ENCODE peak calls at places on chromosomes 5 and 9, in five cellular contexts. One of them, this sample, is unnamed.

GRCh38 chr5:89315194-89315593 is 432.2 kb upstream of the MEF2C start:
- DNase-seq in mesenchymal stem cell: no peak
- DNase-seq in IMR-90: peak
- DNase-seq in neuronal stem cell: no peak
- DNase-seq in H1: no peak
- DNase-seq in this sample: no peak

GRCh38 chr5:66891184-66891925 is 295.2 kb downstream of the MAST4 start:
- DNase-seq in mesenchymal stem cell: peak
- DNase-seq in IMR-90: peak
- DNase-seq in neuronal stem cell: no peak
- DNase-seq in H1: no peak
- DNase-seq in this sample: peak

GRCh38 chr5:1521671-1522600 is 1.8 kb downstream of the LPCAT1 start:
- DNase-seq in mesenchymal stem cell: peak
- DNase-seq in IMR-90: peak
- DNase-seq in neuronal stem cell: no peak
- DNase-seq in H1: peak
- DNase-seq in this sample: peak

GRCh38 chr5:472656-473343 is 29.8 kb downstream of the EXOC3 start:
- DNase-seq in mesenchymal stem cell: peak
- DNase-seq in IMR-90: peak
- DNase-seq in neuronal stem cell: peak
- DNase-seq in H1: peak
- DNase-seq in this sample: peak

GRCh38 chr5:27388755-27389154 is 350.4 kb upstream of the CDH9 start:
- DNase-seq in mesenchymal stem cell: no peak
- DNase-seq in IMR-90: no peak
- DNase-seq in neuronal stem cell: no peak
- DNase-seq in H1: no peak
- DNase-seq in this sample: no peak

GRCh38 chr5:152349683-152350526 is 55.2 kb downstream of the NMUR2 start:
- DNase-seq in mesenchymal stem cell: no peak
- DNase-seq in IMR-90: peak
- DNase-seq in neuronal stem cell: peak
- DNase-seq in H1: peak
- DNase-seq in this sample: peak

GRCh38 chr9:134314039-134314949 is 12.0 kb upstream of the RXRA start:
- DNase-seq in mesenchymal stem cell: no peak
- DNase-seq in IMR-90: no peak
- DNase-seq in neuronal stem cell: no peak
- DNase-seq in H1: no peak
- DNase-seq in this sample: no peak

GRCh38 chr5:6599739-6600138 is 33.1 kb downstream of the NSUN2 start:
- DNase-seq in mesenchymal stem cell: no peak
- DNase-seq in IMR-90: no peak
- DNase-seq in neuronal stem cell: no peak
- DNase-seq in H1: no peak
- DNase-seq in this sample: no peak

GRCh38 chr9:70257991-70258691 is 637 bp upstream of the SMC5 start:
- DNase-seq in mesenchymal stem cell: peak
- DNase-seq in IMR-90: peak
- DNase-seq in neuronal stem cell: peak
- DNase-seq in H1: no peak
- DNase-seq in this sample: peak

GRCh38 chr5:10866913-10867312 is 105.9 kb upstream of the DAP start:
- DNase-seq in mesenchymal stem cell: no peak
- DNase-seq in IMR-90: peak
- DNase-seq in neuronal stem cell: no peak
- DNase-seq in H1: no peak
- DNase-seq in this sample: peak

GRCh38 chr9:73565833-73566465 is 414.3 kb downstream of the ANXA1 start:
- DNase-seq in mesenchymal stem cell: peak
- DNase-seq in IMR-90: no peak
- DNase-seq in neuronal stem cell: no peak
- DNase-seq in H1: no peak
- DNase-seq in this sample: peak

GRCh38 chr5:40521108-40521785 is 158.5 kb upstream of the PTGER4 start:
- DNase-seq in mesenchymal stem cell: no peak
- DNase-seq in IMR-90: no peak
- DNase-seq in neuronal stem cell: no peak
- DNase-seq in H1: no peak
- DNase-seq in this sample: no peak

GRCh38 chr5:64074533-64074932 is 91.1 kb upstream of the RNF180 start:
- DNase-seq in mesenchymal stem cell: peak
- DNase-seq in IMR-90: peak
- DNase-seq in neuronal stem cell: peak
- DNase-seq in H1: peak
- DNase-seq in this sample: peak

DNA sequence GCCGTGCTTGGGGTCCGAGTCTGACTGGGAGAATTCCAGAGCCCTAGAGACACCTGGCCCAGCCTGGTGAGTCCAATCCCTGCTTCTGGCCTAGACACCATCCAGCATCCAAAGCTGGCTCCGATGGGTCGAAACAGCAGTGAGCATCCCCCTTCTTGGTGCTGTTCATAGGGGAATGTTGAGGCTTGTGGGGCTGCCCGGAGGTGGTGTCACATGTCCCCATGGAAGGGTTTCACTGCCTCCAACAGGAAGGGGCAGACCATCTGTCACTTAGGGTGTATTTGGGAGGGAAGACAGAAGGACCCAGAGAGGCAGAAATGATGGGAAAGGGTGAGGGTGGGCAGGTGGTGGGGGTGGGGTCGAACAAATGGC is 13.9 kb downstream of the C9orf50 start:
- DNase-seq in mesenchymal stem cell: no peak
- DNase-seq in IMR-90: no peak
- DNase-seq in neuronal stem cell: no peak
- DNase-seq in H1: no peak
- DNase-seq in this sample: no peak
- H2BK5ac ChIP-seq in mesenchymal stem cell: no peak
- H2BK5ac ChIP-seq in IMR-90: peak
- H2BK5ac ChIP-seq in neuronal stem cell: no peak
- H2BK5ac ChIP-seq in H1: peak
- H2BK5ac ChIP-seq in this sample: peak

GRCh38 chr9:68780377-68780707 is 75.3 kb downstream of the PIP5K1B start:
- DNase-seq in mesenchymal stem cell: no peak
- DNase-seq in IMR-90: no peak
- DNase-seq in neuronal stem cell: no peak
- DNase-seq in H1: no peak
- DNase-seq in this sample: no peak
- H3K4ac ChIP-seq in mesenchymal stem cell: no peak
- H3K4ac ChIP-seq in IMR-90: no peak
- H3K4ac ChIP-seq in neuronal stem cell: no peak
- H3K4ac ChIP-seq in H1: no peak
- H3K4ac ChIP-seq in this sample: no peak

GRCh38 chr5:79985288-79985687 is 5.8 kb downstream of the MTX3 start:
- DNase-seq in mesenchymal stem cell: no peak
- DNase-seq in IMR-90: no peak
- DNase-seq in neuronal stem cell: no peak
- DNase-seq in H1: no peak
- DNase-seq in this sample: no peak

GRCh38 chr5:79986260-79986659 is 4.8 kb downstream of the MTX3 start:
- DNase-seq in mesenchymal stem cell: no peak
- DNase-seq in IMR-90: no peak
- DNase-seq in neuronal stem cell: no peak
- DNase-seq in H1: no peak
- DNase-seq in this sample: no peak

GRCh38 chr5:79990205-79990597 is 861 bp downstream of the MTX3 start:
- DNase-seq in mesenchymal stem cell: peak
- DNase-seq in IMR-90: peak
- DNase-seq in neuronal stem cell: no peak
- DNase-seq in H1: no peak
- DNase-seq in this sample: peak

GRCh38 chr5:79992891-79993290 is 1.8 kb upstream of the MTX3 start:
- DNase-seq in mesenchymal stem cell: no peak
- DNase-seq in IMR-90: peak
- DNase-seq in neuronal stem cell: no peak
- DNase-seq in H1: no peak
- DNase-seq in this sample: no peak

GRCh38 chr5:79990598-79991507 is at the start of gene MTX3:
- DNase-seq in mesenchymal stem cell: peak
- DNase-seq in IMR-90: peak
- DNase-seq in neuronal stem cell: peak
- DNase-seq in H1: peak
- DNase-seq in this sample: peak
- H4K8ac ChIP-seq in mesenchymal stem cell: peak
- H4K8ac ChIP-seq in IMR-90: peak
- H4K8ac ChIP-seq in neuronal stem cell: peak
- H4K8ac ChIP-seq in H1: peak
- H4K8ac ChIP-seq in this sample: peak

DNA sequence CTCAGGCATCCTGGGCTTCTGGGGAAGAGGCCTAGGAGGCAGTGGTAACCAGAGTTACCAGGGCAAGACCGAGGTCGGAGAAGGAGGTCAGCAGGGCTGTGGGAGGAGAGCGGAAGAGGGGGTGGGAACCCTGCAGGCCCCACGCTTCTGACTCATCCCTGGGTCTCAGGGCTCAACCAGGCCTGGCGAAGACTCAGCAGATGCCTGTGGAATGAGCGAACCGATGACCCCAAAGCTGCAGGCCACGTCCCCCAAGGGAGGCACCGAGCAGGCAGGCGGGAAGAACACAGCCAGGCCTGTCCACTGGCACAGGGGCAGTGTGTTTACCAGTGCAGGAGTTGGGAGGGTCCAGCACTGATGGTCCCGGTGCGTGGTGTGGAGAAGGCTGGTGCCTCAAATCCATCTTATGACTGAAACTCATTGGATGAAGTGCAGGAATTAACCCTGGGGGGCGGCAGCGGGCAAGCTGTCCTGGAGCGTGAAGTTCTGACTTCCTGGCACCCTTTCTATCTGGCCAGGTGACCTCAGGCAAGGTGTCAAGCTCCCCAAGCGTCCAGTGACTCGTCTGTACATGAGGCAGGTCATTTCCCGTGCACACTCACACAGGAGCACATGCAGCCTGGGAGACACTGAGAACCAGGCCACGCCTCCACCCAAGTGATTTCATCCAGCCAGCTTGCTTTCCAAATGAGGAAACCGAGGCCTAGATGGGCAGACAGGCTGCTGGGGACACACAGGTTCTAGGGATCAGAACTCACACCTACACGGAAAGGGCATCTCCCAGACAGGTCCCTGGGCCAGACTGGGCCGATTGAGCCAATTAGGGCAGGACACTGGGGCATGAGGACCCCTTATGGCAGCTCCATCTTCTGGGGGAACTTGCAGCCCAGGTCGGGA is 69.1 kb downstream of the ADAMTS2 start:
- DNase-seq in mesenchymal stem cell: peak
- DNase-seq in IMR-90: peak
- DNase-seq in neuronal stem cell: no peak
- DNase-seq in H1: no peak
- DNase-seq in this sample: peak
- H2BK5ac ChIP-seq in mesenchymal stem cell: no peak
- H2BK5ac ChIP-seq in IMR-90: peak
- H2BK5ac ChIP-seq in neuronal stem cell: no peak
- H2BK5ac ChIP-seq in H1: no peak
- H2BK5ac ChIP-seq in this sample: no peak

DNA sequence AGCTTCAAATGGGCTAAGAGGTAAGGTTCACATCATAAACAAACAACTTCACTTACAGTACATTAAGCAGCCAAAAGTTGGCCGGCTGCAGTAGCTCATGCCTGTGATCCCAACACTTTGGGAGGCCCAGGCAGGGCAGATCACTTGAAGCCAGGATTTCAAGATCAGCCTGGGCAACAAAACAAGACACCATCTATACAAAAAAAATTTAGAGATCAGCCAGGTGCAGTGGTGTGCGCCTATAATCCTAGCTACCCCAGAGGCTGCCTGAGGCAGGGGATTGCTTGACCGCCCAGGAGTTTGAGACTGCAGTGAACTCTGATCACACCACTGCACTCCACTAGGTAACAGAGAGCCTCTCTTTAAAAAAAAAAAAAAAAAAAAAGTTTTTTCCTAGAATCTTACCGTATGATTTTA is 16.9 kb downstream of the UBTD2 start:
- DNase-seq in mesenchymal stem cell: no peak
- DNase-seq in IMR-90: peak
- DNase-seq in neuronal stem cell: no peak
- DNase-seq in H1: no peak
- DNase-seq in this sample: no peak
- H3K4ac ChIP-seq in mesenchymal stem cell: no peak
- H3K4ac ChIP-seq in IMR-90: no peak
- H3K4ac ChIP-seq in neuronal stem cell: no peak
- H3K4ac ChIP-seq in H1: no peak
- H3K4ac ChIP-seq in this sample: no peak

GRCh38 chr9:85738509-85738908 is 3.2 kb downstream of the AGTPBP1 start:
- DNase-seq in mesenchymal stem cell: no peak
- DNase-seq in IMR-90: no peak
- DNase-seq in neuronal stem cell: no peak
- DNase-seq in H1: no peak
- DNase-seq in this sample: no peak

GRCh38 chr9:85741875-85742629 is at the start of gene AGTPBP1:
- DNase-seq in mesenchymal stem cell: peak
- DNase-seq in IMR-90: peak
- DNase-seq in neuronal stem cell: peak
- DNase-seq in H1: peak
- DNase-seq in this sample: peak

GRCh38 chr9:85741112-85741874 is 461 bp downstream of the AGTPBP1 start:
- DNase-seq in mesenchymal stem cell: peak
- DNase-seq in IMR-90: peak
- DNase-seq in neuronal stem cell: peak
- DNase-seq in H1: peak
- DNase-seq in this sample: peak

GRCh38 chr9:85742630-85742928 is 825 bp upstream of the AGTPBP1 start:
- DNase-seq in mesenchymal stem cell: peak
- DNase-seq in IMR-90: peak
- DNase-seq in neuronal stem cell: no peak
- DNase-seq in H1: no peak
- DNase-seq in this sample: no peak

DNA sequence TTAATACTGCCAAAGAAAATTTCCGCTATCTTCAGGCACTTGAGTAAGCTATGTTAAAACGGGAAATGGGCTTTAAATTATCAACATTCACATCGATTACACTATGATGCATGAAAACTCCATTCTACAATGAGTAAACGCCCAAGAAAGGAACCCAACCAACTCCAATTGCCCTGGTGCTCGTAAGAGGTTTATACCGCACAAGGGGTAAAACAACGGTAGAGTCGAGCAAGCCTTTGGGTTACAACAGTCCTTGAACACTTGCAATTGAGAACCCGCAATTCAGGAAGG is 988 bp downstream of the AGTPBP1 start:
- DNase-seq in mesenchymal stem cell: no peak
- DNase-seq in IMR-90: peak
- DNase-seq in neuronal stem cell: no peak
- DNase-seq in H1: no peak
- DNase-seq in this sample: no peak
- H4K8ac ChIP-seq in mesenchymal stem cell: no peak
- H4K8ac ChIP-seq in IMR-90: no peak
- H4K8ac ChIP-seq in neuronal stem cell: no peak
- H4K8ac ChIP-seq in H1: no peak
- H4K8ac ChIP-seq in this sample: no peak

This sample was measured in mesendoderm.